ENCODE peak calls at places on chromosomes 1 and 21, in ten cellular contexts. W is upper lobe of left lung, F is tibial nerve, B is H1, X is ovary, Z is suprapubic skin, Q is transverse colon, T is A549, K is sigmoid colon, J is K562. H is an unnamed sample.

GRCh38 chr1:61049850-61050540 is 32.4 kb upstream of the NFIA start:
- DNase-seq in W (peak), Q (peak), B (peak), J (peak), X (peak), F (peak), T (peak), K (peak), Z (peak), H (peak)

GRCh38 chr1:49229555-49229954 is 452.9 kb upstream of the BEND5 start:
- DNase-seq in X (no peak), J (no peak), T (no peak), B (no peak), Z (no peak), Q (no peak), K (no peak), W (no peak), F (no peak), H (no peak)

GRCh38 chr1:51859737-51860136 is 18.8 kb downstream of the NRDC start:
- DNase-seq in Q (no peak), X (no peak), B (no peak), K (no peak), W (no peak), F (no peak), T (no peak), J (no peak), Z (no peak), H (no peak)

GRCh38 chr1:20271498-20272400 is 18.9 kb upstream of the VWA5B1 start:
- DNase-seq in Z (no peak), Q (no peak), B (no peak), X (no peak), W (no peak), K (no peak), F (no peak), T (no peak), J (no peak), H (no peak)

GRCh38 chr1:19348441-19349198 is 36.5 kb downstream of the SLC66A1 start:
- DNase-seq in W (no peak), Z (no peak), J (no peak), Q (no peak), X (no peak), K (no peak), B (no peak), T (no peak), F (no peak), H (no peak)

GRCh38 chr1:117581391-117581943 is 24.4 kb upstream of the TENT5C start:
- DNase-seq in W (no peak), J (no peak), Q (no peak), Z (peak), T (no peak), F (no peak), K (peak), B (no peak), X (no peak), H (no peak)

GRCh38 chr1:150302338-150302737 is 8.7 kb downstream of the MRPS21 start:
- DNase-seq in F (no peak), T (no peak), B (no peak), Q (no peak), Z (no peak), X (peak), J (no peak), K (no peak), W (no peak), H (no peak)

GRCh38 chr1:94863919-94864318 is 43.8 kb downstream of the SLC44A3 start:
- DNase-seq in J (no peak), Z (no peak), W (no peak), X (peak), B (no peak), K (peak), F (peak), T (peak), Q (peak), H (no peak)

GRCh38 chr1:1013105-1013921 is at the start of gene ISG15:
- DNase-seq in W (peak), X (peak), T (peak), Q (peak), K (peak), B (peak), Z (peak), J (peak), F (peak), H (peak)
- TF ChIP-seq EP300 in W (no peak), X (no peak), T (no peak), Q (no peak), K (no peak), B (no peak), Z (no peak), J (peak), F (peak), H (no peak)

GRCh38 chr1:112699425-112700144 is 7.3 kb downstream of the RHOC start:
- DNase-seq in Q (no peak), K (no peak), T (no peak), J (peak), F (no peak), Z (peak), X (no peak), B (no peak), W (no peak), H (no peak)
- TF ChIP-seq POLR2A in Q (no peak), K (no peak), T (no peak), J (no peak), F (no peak), Z (no peak), X (no peak), B (no peak), W (no peak), H (no peak)

DNA sequence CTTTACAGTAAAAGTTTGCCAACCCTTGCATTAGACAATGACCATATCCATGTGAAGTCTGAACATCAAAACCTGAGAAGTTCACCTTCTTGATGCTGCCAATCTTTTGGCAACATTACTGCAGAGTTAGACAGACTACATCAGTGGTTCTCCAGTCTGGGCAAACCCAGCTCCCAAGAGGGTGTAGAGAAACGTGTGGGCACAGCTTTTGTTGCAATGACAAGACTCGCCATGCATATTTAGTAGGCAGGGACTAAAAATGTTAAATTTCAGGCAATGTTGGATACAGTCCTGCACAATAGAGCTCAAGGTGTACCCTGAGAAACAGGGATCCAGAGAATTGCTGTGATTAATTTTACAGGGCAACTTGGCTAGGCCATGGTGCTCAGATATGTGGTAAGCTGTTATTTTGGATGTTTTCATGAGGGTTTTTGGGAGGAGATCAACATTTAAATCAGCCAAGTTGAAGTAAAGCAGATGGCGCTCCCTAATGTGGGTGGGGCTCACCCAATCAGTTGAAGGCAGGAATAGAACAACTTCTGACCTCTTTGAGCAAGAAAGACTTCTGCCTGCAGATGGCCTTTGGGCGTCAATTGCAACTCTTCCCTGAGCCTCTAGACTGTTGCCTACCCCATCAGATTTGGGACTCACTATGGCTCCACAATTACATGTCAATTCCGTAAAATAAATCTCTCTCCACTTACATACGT is 37.6 kb upstream of the CLDN14 start:
- DNase-seq in Z (no peak), F (no peak), B (no peak), X (no peak), T (no peak), Q (no peak), J (no peak), W (no peak), K (no peak), H (no peak)
- TF ChIP-seq EP300 in Z (no peak), F (no peak), B (no peak), X (no peak), T (no peak), Q (no peak), J (no peak), W (no peak), K (no peak), H (no peak)

DNA sequence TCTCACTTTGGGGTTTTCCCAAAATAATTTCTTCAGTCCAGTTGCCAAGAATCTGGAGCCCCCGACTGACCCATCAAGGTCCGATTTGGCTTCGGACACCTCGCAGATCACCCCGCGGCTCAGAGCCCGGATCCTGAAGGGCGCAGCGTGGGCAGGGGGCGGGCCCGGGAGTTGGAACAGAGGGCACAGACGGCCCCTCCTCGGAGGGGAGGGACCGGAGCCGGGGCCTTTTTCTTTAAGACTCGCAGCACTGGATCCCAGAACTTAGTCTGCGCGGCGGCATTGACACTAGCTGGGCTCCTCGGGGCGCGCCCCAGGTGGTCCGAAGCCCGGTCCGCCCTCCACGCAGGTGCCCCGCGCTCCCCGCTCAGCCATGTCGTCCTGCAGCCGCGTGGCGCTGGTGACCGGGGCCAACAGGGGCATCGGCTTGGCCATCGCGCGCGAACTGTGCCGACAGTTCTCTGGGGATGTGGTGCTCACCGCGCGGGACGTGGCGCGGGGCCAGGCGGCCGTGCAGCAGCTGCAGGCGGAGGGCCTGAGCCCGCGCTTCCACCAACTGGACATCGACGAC is at the start of gene CBR3:
- DNase-seq in X (peak), B (no peak), J (no peak), Z (peak), W (peak), T (peak), Q (peak), F (peak), K (peak), H (no peak)
- TF ChIP-seq POLR2A in X (no peak), B (no peak), J (no peak), Z (no peak), W (no peak), T (peak), Q (no peak), F (peak), K (no peak), H (no peak)

DNA sequence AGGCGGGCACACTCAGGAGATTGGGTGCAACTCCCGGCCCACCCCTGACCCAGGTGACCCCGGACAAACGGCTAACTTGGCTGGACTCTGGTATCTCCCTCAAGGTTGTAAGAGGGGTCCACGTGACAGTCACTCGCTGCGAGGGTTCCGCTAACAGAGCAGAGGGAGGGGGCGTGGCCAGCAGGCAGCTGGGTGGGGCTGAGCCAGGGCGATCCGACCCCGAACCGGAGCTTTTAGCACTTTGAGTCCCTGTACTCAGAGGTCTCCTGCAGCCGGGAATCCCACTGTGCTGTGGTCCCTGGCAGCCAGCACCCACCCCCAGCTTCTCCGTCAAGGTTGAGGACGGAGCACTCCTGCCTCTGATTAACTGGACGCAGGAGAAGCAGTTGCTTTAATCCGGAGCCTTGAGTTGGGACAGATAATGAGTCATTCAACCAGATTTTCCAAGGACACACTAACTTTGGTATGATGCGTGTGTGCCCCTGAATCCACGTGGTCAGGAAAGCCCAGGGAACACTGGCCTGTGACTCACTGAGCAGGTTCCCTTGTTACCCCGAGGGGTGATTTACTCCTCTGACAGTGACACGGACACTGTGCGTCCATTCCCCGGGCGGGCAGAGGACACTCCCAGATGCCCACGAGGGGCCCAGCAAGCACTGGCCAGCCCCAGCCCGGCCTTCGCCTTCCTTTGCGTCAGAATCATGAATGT is 16.8 kb downstream of the TRPM2 start:
- DNase-seq in J (peak), K (peak), X (peak), F (no peak), Q (no peak), Z (no peak), W (peak), B (peak), T (peak), H (no peak)
- TF ChIP-seq EP300 in J (no peak), K (no peak), X (no peak), F (no peak), Q (no peak), Z (no peak), W (no peak), B (no peak), T (no peak), H (no peak)

DNA sequence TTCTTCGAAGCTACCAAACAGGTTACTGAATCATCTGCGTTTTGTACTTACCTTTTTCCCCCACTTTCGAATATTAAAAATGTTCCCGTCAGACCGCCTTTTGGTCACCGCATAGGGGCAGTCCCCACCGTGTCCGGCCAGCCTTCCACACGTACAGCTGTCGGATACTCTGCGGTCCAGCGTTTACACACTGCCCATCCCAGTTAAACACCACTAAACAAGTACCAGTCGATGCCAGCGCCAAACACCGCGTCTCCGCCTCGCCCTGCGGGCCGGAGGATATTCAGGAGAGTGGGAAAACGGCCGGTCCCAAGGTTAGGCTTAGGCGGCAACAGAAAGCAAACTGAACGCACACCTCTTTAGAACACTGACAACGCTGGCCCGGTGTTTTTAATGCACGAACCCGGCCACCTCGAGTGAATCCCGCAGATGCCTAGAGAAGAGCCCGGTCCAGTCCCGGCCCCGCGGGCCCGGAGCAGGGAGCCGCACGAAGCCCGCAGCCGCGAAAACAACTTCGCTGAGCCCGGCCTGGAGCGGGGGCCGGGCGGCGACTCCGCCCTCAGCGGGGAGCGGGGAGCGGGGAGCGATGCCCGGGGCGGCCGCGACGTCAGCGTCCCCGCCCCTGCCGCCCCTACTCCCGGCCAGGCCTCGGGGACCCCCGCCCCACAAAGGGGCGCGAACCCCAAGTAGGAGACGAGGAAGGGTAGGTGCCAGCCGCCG is 730 bp upstream of the PHF13 start:
- DNase-seq in X (peak), T (peak), Z (peak), J (peak), W (no peak), F (peak), Q (peak), B (no peak), K (peak), H (no peak)
- TF ChIP-seq POLR2A in X (peak), T (no peak), Z (no peak), J (peak), W (no peak), F (peak), Q (peak), B (no peak), K (peak), H (peak)

H was measured in esophagus muscularis mucosa.